ENCODE peak calls at places on chromosome 14, in five cellular contexts. R, S, V, J and Z are unnamed samples.

GRCh38 chr14:22220427-22220826 is 368.6 kb downstream of the DAD1 start:
- DNase-seq in S (no peak), J (no peak), R (no peak), V (no peak), Z (no peak)

GRCh38 chr14:103819503-103820307 is 27.7 kb downstream of the PPP1R13B start:
- DNase-seq in J (no peak), S (no peak), R (peak), V (peak), Z (peak)

GRCh38 chr14:56482306-56482705 is 97.3 kb upstream of the TMEM260 start:
- DNase-seq in J (no peak), S (no peak), R (no peak), V (no peak), Z (peak)

GRCh38 chr14:41285193-41285748 is 321.4 kb upstream of the LRFN5 start:
- DNase-seq in S (no peak), R (peak), V (no peak), J (no peak), Z (peak)

GRCh38 chr14:85399196-85399595 is 130.7 kb upstream of the FLRT2 start:
- DNase-seq in S (no peak), J (no peak), V (no peak), R (no peak), Z (no peak)

GRCh38 chr14:91873476-91874265 is 6.3 kb upstream of the TC2N start:
- DNase-seq in V (no peak), R (no peak), S (peak), J (peak), Z (no peak)

GRCh38 chr14:75906680-75907280 is 75.0 kb downstream of the TGFB3 start:
- DNase-seq in V (peak), R (peak), S (peak), J (no peak), Z (peak)

GRCh38 chr14:101185081-101185835 is 281.7 kb upstream of the RTL1 start:
- DNase-seq in S (no peak), R (no peak), J (peak), V (no peak), Z (no peak)

GRCh38 chr14:34693228-34693939 is 21.0 kb downstream of the CFL2 start:
- DNase-seq in R (no peak), J (no peak), V (peak), S (no peak), Z (peak)

GRCh38 chr14:50773632-50774541 is 57.1 kb downstream of the NIN start:
- DNase-seq in J (no peak), R (peak), V (peak), S (no peak), Z (peak)

GRCh38 chr14:85416771-85417170 is 113.2 kb upstream of the FLRT2 start:
- DNase-seq in S (no peak), J (no peak), R (no peak), V (no peak), Z (no peak)

DNA sequence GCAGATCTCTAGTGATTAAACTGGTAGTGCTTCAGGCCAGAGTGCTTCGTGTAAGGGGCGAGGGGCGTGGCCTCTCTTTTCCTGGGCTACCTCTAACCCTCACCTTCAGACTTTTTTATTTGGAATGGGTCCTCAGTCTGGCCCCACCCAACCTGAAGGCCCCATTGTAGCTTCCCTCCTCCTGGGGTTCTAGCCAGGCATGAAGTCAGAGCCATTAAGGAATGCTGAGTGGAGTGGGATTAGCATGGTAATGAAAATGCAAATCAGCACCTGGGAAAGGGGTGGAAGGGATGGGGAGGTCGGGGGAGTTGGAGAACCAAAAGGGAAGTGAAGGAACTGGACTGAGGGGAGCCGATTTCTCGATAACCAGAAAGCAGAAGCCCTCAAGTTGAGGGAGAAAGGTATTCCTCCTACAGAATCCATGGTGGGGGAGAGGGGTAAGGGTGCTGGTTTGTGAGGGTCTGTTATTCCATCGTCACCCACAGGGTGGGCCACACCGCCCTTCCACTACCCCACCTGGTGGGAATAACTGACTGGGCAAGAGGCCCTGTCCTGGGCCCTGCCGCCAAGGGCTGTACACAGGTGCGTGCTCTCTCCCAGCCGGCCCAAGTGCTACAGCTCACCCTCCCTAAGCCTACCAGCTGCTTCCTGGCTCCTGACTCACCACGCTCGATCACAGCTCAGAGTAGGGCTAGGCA is 14.1 kb downstream of the ZFHX2 start:
- DNase-seq in V (no peak), S (no peak), J (no peak), R (no peak), Z (peak)
- H3K27ac ChIP-seq in V (no peak), S (no peak), J (no peak), R (no peak), Z (no peak)

GRCh38 chr14:90453401-90453951 is 56.6 kb downstream of the CALM1 start:
- DNase-seq in R (no peak), J (peak), V (no peak), S (no peak), Z (no peak)

GRCh38 chr14:90452366-90452765 is 55.5 kb downstream of the CALM1 start:
- DNase-seq in V (no peak), R (no peak), J (no peak), S (no peak), Z (no peak)

GRCh38 chr14:90455100-90455571 is 58.3 kb downstream of the CALM1 start:
- DNase-seq in S (no peak), J (peak), R (peak), V (no peak), Z (no peak)

GRCh38 chr14:90456551-90456950 is 59.7 kb downstream of the CALM1 start:
- DNase-seq in R (no peak), S (no peak), J (no peak), V (no peak), Z (no peak)

GRCh38 chr14:90454041-90455000 is 57.5 kb downstream of the CALM1 start:
- DNase-seq in R (peak), V (peak), J (peak), S (no peak), Z (peak)
- H3K27ac ChIP-seq in R (peak), V (peak), J (peak), S (no peak), Z (peak)

GRCh38 chr14:69606816-69607215 is 4.6 kb upstream of the SUSD6 start:
- DNase-seq in V (no peak), J (no peak), S (no peak), R (no peak), Z (no peak)
- H3K27ac ChIP-seq in V (no peak), J (no peak), S (no peak), R (peak), Z (no peak)

GRCh38 chr14:65034021-65034420 is 47.3 kb downstream of the FNTB start:
- DNase-seq in R (no peak), S (no peak), J (no peak), V (no peak), Z (no peak)
- H3K27ac ChIP-seq in R (no peak), S (no peak), J (no peak), V (no peak), Z (no peak)

GRCh38 chr14:93749081-93749430 is 39.2 kb downstream of the PRIMA1 start:
- DNase-seq in S (no peak), R (peak), V (no peak), J (no peak), Z (no peak)
- H3K27ac ChIP-seq in S (no peak), R (peak), V (no peak), J (no peak), Z (peak)

GRCh38 chr14:102472815-102473158 is 36.8 kb downstream of the ANKRD9 start:
- DNase-seq in R (no peak), S (no peak), V (no peak), J (no peak), Z (no peak)

GRCh38 chr14:102473559-102473958 is 36.0 kb downstream of the ANKRD9 start:
- DNase-seq in J (no peak), R (no peak), V (no peak), S (no peak), Z (no peak)

GRCh38 chr14:102479107-102479506 is 30.5 kb downstream of the ANKRD9 start:
- DNase-seq in J (no peak), R (no peak), V (no peak), S (no peak), Z (no peak)

GRCh38 chr14:102471921-102472814 is 37.4 kb downstream of the ANKRD9 start:
- DNase-seq in J (no peak), S (no peak), V (no peak), R (no peak), Z (no peak)

GRCh38 chr14:102474934-102475333 is 34.6 kb downstream of the ANKRD9 start:
- DNase-seq in R (no peak), J (no peak), V (peak), S (no peak), Z (no peak)
- H3K27ac ChIP-seq in R (no peak), J (no peak), V (peak), S (no peak), Z (no peak)

GRCh38 chr14:105223260-105223659 is 25.1 kb upstream of the BTBD6 start:
- DNase-seq in V (no peak), S (no peak), R (no peak), J (no peak), Z (no peak)
- H3K27ac ChIP-seq in V (no peak), S (no peak), R (no peak), J (no peak), Z (no peak)

DNA sequence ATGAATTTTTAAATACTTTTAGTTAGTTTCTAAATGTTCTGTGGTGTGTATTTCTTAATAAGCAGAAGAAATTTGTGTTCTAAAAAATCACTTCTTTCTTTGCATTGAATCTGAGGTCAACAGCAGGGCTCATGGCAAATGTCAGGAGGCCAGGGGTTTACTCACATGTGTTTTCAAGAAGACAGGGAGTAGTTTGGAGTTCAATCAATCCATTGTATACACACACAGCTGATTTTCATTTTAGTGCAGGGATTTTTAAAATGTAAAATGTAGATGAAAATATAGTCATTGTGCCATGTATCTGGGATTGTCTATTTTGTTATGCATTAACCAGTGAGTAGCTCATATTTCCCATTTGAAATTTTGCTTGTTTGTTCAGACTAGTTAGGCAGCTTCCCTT is 62.1 kb downstream of the EML1 start:
- DNase-seq in V (no peak), S (no peak), J (no peak), R (no peak), Z (no peak)
- H3K27ac ChIP-seq in V (no peak), S (no peak), J (no peak), R (no peak), Z (no peak)

GRCh38 chr14:38578278-38578681 is 322.4 kb upstream of the CLEC14A start:
- DNase-seq in R (no peak), V (no peak), J (no peak), S (no peak), Z (peak)
- H3K27ac ChIP-seq in R (no peak), V (no peak), J (no peak), S (no peak), Z (no peak)